ENCODE peak calls at places on chromosomes 7 and 10, in nine cellular contexts. One of them, this sample, is unnamed.

GRCh38 chr10:132991706-132992432 is 49.5 kb upstream of the CFAP46 start:
- DNase-seq in K562: no peak
- DNase-seq in dorsolateral prefrontal cortex: no peak
- DNase-seq in aorta: peak
- DNase-seq in AG04450: no peak
- DNase-seq in ovary: no peak
- DNase-seq in A549: no peak
- DNase-seq in right cardiac atrium: peak
- DNase-seq in upper lobe of right lung: no peak
- DNase-seq in this sample: no peak

GRCh38 chr7:4233621-4234497 is 448.2 kb upstream of the FOXK1 start:
- DNase-seq in K562: no peak
- DNase-seq in dorsolateral prefrontal cortex: no peak
- DNase-seq in aorta: no peak
- DNase-seq in AG04450: no peak
- DNase-seq in ovary: no peak
- DNase-seq in A549: no peak
- DNase-seq in right cardiac atrium: no peak
- DNase-seq in upper lobe of right lung: no peak
- DNase-seq in this sample: no peak

GRCh38 chr10:3873728-3874461 is 88.9 kb upstream of the KLF6 start:
- DNase-seq in K562: peak
- DNase-seq in dorsolateral prefrontal cortex: no peak
- DNase-seq in aorta: no peak
- DNase-seq in AG04450: no peak
- DNase-seq in ovary: no peak
- DNase-seq in A549: peak
- DNase-seq in right cardiac atrium: no peak
- DNase-seq in upper lobe of right lung: no peak
- DNase-seq in this sample: no peak

GRCh38 chr10:70575486-70575873 is 27.1 kb downstream of the PRF1 start:
- DNase-seq in K562: no peak
- DNase-seq in dorsolateral prefrontal cortex: no peak
- DNase-seq in aorta: peak
- DNase-seq in AG04450: no peak
- DNase-seq in ovary: no peak
- DNase-seq in A549: no peak
- DNase-seq in right cardiac atrium: no peak
- DNase-seq in upper lobe of right lung: peak
- DNase-seq in this sample: no peak

GRCh38 chr10:110395350-110396283 is 90.9 kb upstream of the SMNDC1 start:
- DNase-seq in K562: peak
- DNase-seq in dorsolateral prefrontal cortex: no peak
- DNase-seq in aorta: no peak
- DNase-seq in AG04450: peak
- DNase-seq in ovary: peak
- DNase-seq in A549: peak
- DNase-seq in right cardiac atrium: peak
- DNase-seq in upper lobe of right lung: no peak
- DNase-seq in this sample: no peak

GRCh38 chr7:116713918-116714317 is 41.9 kb downstream of the MET start:
- DNase-seq in K562: no peak
- DNase-seq in dorsolateral prefrontal cortex: no peak
- DNase-seq in aorta: no peak
- DNase-seq in AG04450: peak
- DNase-seq in ovary: no peak
- DNase-seq in A549: no peak
- DNase-seq in right cardiac atrium: no peak
- DNase-seq in upper lobe of right lung: no peak
- DNase-seq in this sample: no peak

GRCh38 chr10:61000769-61001730 is 57.1 kb upstream of the RHOBTB1 start:
- DNase-seq in K562: peak
- DNase-seq in dorsolateral prefrontal cortex: peak
- DNase-seq in aorta: no peak
- DNase-seq in AG04450: no peak
- DNase-seq in ovary: no peak
- DNase-seq in A549: peak
- DNase-seq in right cardiac atrium: no peak
- DNase-seq in upper lobe of right lung: peak
- DNase-seq in this sample: peak

GRCh38 chr7:80500325-80500724 is 11.5 kb downstream of the GNAT3 start:
- DNase-seq in K562: no peak
- DNase-seq in dorsolateral prefrontal cortex: no peak
- DNase-seq in aorta: no peak
- DNase-seq in AG04450: no peak
- DNase-seq in ovary: no peak
- DNase-seq in A549: no peak
- DNase-seq in right cardiac atrium: no peak
- DNase-seq in upper lobe of right lung: no peak
- DNase-seq in this sample: no peak

GRCh38 chr10:93495654-93496321 is 624 bp upstream of the CEP55 start:
- DNase-seq in K562: peak
- DNase-seq in dorsolateral prefrontal cortex: no peak
- DNase-seq in aorta: peak
- DNase-seq in AG04450: no peak
- DNase-seq in ovary: peak
- DNase-seq in A549: peak
- DNase-seq in right cardiac atrium: peak
- DNase-seq in upper lobe of right lung: no peak
- DNase-seq in this sample: peak

GRCh38 chr10:30387646-30388243 is 38.7 kb upstream of the MTPAP start:
- DNase-seq in K562: peak
- DNase-seq in dorsolateral prefrontal cortex: no peak
- DNase-seq in aorta: no peak
- DNase-seq in AG04450: no peak
- DNase-seq in ovary: no peak
- DNase-seq in A549: no peak
- DNase-seq in right cardiac atrium: no peak
- DNase-seq in upper lobe of right lung: no peak
- DNase-seq in this sample: no peak

GRCh38 chr7:87934699-87935372 is 785 bp downstream of the ADAM22 start:
- DNase-seq in K562: no peak
- DNase-seq in dorsolateral prefrontal cortex: no peak
- DNase-seq in aorta: no peak
- DNase-seq in AG04450: no peak
- DNase-seq in ovary: no peak
- DNase-seq in A549: no peak
- DNase-seq in right cardiac atrium: no peak
- DNase-seq in upper lobe of right lung: no peak
- DNase-seq in this sample: no peak

GRCh38 chr10:116974442-116975005 is 30.5 kb downstream of the SHTN1 start:
- DNase-seq in K562: peak
- DNase-seq in dorsolateral prefrontal cortex: no peak
- DNase-seq in aorta: no peak
- DNase-seq in AG04450: peak
- DNase-seq in ovary: no peak
- DNase-seq in A549: peak
- DNase-seq in right cardiac atrium: no peak
- DNase-seq in upper lobe of right lung: no peak
- DNase-seq in this sample: no peak

GRCh38 chr10:103666109-103666508 is 172.6 kb downstream of the NEURL1 start:
- DNase-seq in K562: peak
- DNase-seq in dorsolateral prefrontal cortex: no peak
- DNase-seq in aorta: no peak
- DNase-seq in AG04450: no peak
- DNase-seq in ovary: peak
- DNase-seq in A549: peak
- DNase-seq in right cardiac atrium: peak
- DNase-seq in upper lobe of right lung: no peak
- DNase-seq in this sample: no peak

GRCh38 chr10:14884082-14884481 is 5.4 kb downstream of the SUV39H2 start:
- DNase-seq in K562: no peak
- DNase-seq in dorsolateral prefrontal cortex: no peak
- DNase-seq in aorta: no peak
- DNase-seq in AG04450: no peak
- DNase-seq in ovary: no peak
- DNase-seq in A549: no peak
- DNase-seq in right cardiac atrium: no peak
- DNase-seq in upper lobe of right lung: no peak
- DNase-seq in this sample: no peak

GRCh38 chr10:89923661-89924060 is 222.3 kb downstream of the KIF20B start:
- DNase-seq in K562: no peak
- DNase-seq in dorsolateral prefrontal cortex: no peak
- DNase-seq in aorta: no peak
- DNase-seq in AG04450: no peak
- DNase-seq in ovary: no peak
- DNase-seq in A549: no peak
- DNase-seq in right cardiac atrium: no peak
- DNase-seq in upper lobe of right lung: no peak
- DNase-seq in this sample: no peak

GRCh38 chr10:69086131-69086530 is 1.8 kb upstream of the SRGN start:
- DNase-seq in K562: peak
- DNase-seq in dorsolateral prefrontal cortex: no peak
- DNase-seq in aorta: peak
- DNase-seq in AG04450: no peak
- DNase-seq in ovary: no peak
- DNase-seq in A549: no peak
- DNase-seq in right cardiac atrium: peak
- DNase-seq in upper lobe of right lung: no peak
- DNase-seq in this sample: no peak
- H3K4me3 ChIP-seq in K562: no peak
- H3K4me3 ChIP-seq in dorsolateral prefrontal cortex: no peak
- H3K4me3 ChIP-seq in aorta: no peak
- H3K4me3 ChIP-seq in AG04450: no peak
- H3K4me3 ChIP-seq in ovary: no peak
- H3K4me3 ChIP-seq in A549: no peak
- H3K4me3 ChIP-seq in right cardiac atrium: peak
- H3K4me3 ChIP-seq in upper lobe of right lung: no peak
- H3K4me3 ChIP-seq in this sample: no peak

GRCh38 chr10:52319926-52320325 is 5.8 kb downstream of the DKK1 start:
- DNase-seq in K562: no peak
- DNase-seq in dorsolateral prefrontal cortex: no peak
- DNase-seq in aorta: no peak
- DNase-seq in AG04450: no peak
- DNase-seq in ovary: no peak
- DNase-seq in A549: no peak
- DNase-seq in right cardiac atrium: no peak
- DNase-seq in upper lobe of right lung: no peak
- DNase-seq in this sample: no peak
- H3K27ac ChIP-seq in K562: no peak
- H3K27ac ChIP-seq in dorsolateral prefrontal cortex: no peak
- H3K27ac ChIP-seq in aorta: no peak
- H3K27ac ChIP-seq in AG04450: no peak
- H3K27ac ChIP-seq in ovary: no peak
- H3K27ac ChIP-seq in A549: peak
- H3K27ac ChIP-seq in right cardiac atrium: no peak
- H3K27ac ChIP-seq in upper lobe of right lung: no peak
- H3K27ac ChIP-seq in this sample: no peak

DNA sequence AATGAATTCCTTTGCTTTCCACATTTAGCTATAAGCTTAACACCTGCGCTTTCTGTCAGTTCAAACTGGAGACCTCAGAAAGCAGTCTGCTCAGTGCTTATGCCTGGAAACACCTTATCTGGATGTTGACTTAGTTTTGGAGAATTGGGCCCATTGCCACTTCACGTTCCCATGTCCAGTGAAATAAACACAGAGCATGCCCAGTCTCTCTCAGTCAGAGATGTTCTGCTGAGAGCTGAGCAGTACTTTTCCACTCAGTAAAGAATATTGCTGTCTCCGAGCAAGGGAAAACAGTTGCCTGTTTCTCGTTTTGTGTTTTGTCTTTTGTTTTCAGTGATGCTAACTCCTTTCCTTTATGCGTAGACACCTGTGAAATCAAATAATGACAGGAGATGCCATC is 83.2 kb upstream of the PRR15 start:
- DNase-seq in K562: no peak
- DNase-seq in dorsolateral prefrontal cortex: no peak
- DNase-seq in aorta: no peak
- DNase-seq in AG04450: no peak
- DNase-seq in ovary: peak
- DNase-seq in A549: no peak
- DNase-seq in right cardiac atrium: peak
- DNase-seq in upper lobe of right lung: no peak
- DNase-seq in this sample: peak
- H3K4me3 ChIP-seq in K562: no peak
- H3K4me3 ChIP-seq in dorsolateral prefrontal cortex: peak
- H3K4me3 ChIP-seq in aorta: no peak
- H3K4me3 ChIP-seq in AG04450: no peak
- H3K4me3 ChIP-seq in ovary: peak
- H3K4me3 ChIP-seq in A549: no peak
- H3K4me3 ChIP-seq in right cardiac atrium: peak
- H3K4me3 ChIP-seq in upper lobe of right lung: peak
- H3K4me3 ChIP-seq in this sample: no peak

GRCh38 chr7:139341058-139341775 is at the start of gene FMC1:
- DNase-seq in K562: peak
- DNase-seq in dorsolateral prefrontal cortex: peak
- DNase-seq in aorta: peak
- DNase-seq in AG04450: peak
- DNase-seq in ovary: peak
- DNase-seq in A549: peak
- DNase-seq in right cardiac atrium: peak
- DNase-seq in upper lobe of right lung: peak
- DNase-seq in this sample: peak

GRCh38 chr7:139339025-139339424 is 2.1 kb upstream of the FMC1 start:
- DNase-seq in K562: no peak
- DNase-seq in dorsolateral prefrontal cortex: no peak
- DNase-seq in aorta: no peak
- DNase-seq in AG04450: no peak
- DNase-seq in ovary: no peak
- DNase-seq in A549: no peak
- DNase-seq in right cardiac atrium: no peak
- DNase-seq in upper lobe of right lung: no peak
- DNase-seq in this sample: no peak

GRCh38 chr7:139340037-139340807 is 915 bp upstream of the FMC1 start:
- DNase-seq in K562: peak
- DNase-seq in dorsolateral prefrontal cortex: peak
- DNase-seq in aorta: peak
- DNase-seq in AG04450: peak
- DNase-seq in ovary: peak
- DNase-seq in A549: peak
- DNase-seq in right cardiac atrium: peak
- DNase-seq in upper lobe of right lung: peak
- DNase-seq in this sample: peak

GRCh38 chr7:139340808-139341057 is 404 bp upstream of the FMC1 start:
- DNase-seq in K562: no peak
- DNase-seq in dorsolateral prefrontal cortex: no peak
- DNase-seq in aorta: peak
- DNase-seq in AG04450: no peak
- DNase-seq in ovary: no peak
- DNase-seq in A549: no peak
- DNase-seq in right cardiac atrium: peak
- DNase-seq in upper lobe of right lung: peak
- DNase-seq in this sample: no peak

DNA sequence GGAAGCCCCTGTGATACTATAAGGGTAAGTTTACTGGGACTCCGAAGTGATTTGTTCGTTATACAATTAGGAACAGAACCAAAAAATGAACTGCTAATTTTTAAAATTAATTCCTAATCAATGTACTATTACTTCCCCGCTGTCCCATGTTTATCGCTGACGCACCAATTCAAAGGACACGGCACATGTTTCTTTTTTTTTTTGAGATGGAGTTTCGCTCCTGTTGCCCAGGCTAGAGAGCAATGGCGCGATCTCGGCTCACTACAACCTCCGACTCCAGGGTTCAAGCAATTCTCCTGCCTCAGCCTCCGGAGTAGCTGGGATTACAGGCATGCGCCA is 1.5 kb upstream of the FMC1 start:
- DNase-seq in K562: peak
- DNase-seq in dorsolateral prefrontal cortex: no peak
- DNase-seq in aorta: no peak
- DNase-seq in AG04450: no peak
- DNase-seq in ovary: no peak
- DNase-seq in A549: no peak
- DNase-seq in right cardiac atrium: no peak
- DNase-seq in upper lobe of right lung: no peak
- DNase-seq in this sample: no peak
- H3K27ac ChIP-seq in K562: peak
- H3K27ac ChIP-seq in dorsolateral prefrontal cortex: peak
- H3K27ac ChIP-seq in aorta: peak
- H3K27ac ChIP-seq in AG04450: peak
- H3K27ac ChIP-seq in ovary: peak
- H3K27ac ChIP-seq in A549: peak
- H3K27ac ChIP-seq in right cardiac atrium: peak
- H3K27ac ChIP-seq in upper lobe of right lung: peak
- H3K27ac ChIP-seq in this sample: peak

This sample was measured in prostate gland.